ENCODE peak calls at places on chromosome 20, in six cellular contexts. F is HEK293T; B is spleen; C is NCI-H2081; M is activated T-helper 9 cell treated with anti-CD3 and anti-CD28 coated beads, Interleukin-2, amount 50 U/mL, for 16 hours; Q is H54. W is an unnamed sample.

GRCh38 chr20:19026901-19027644 is 185.4 kb upstream of the SLC24A3 start:
- DNase-seq in F (no peak), B (no peak), C (no peak), M (no peak), Q (no peak), W (no peak)

GRCh38 chr20:41078329-41078728 is 49.7 kb downstream of the TOP1 start:
- DNase-seq in F (no peak), B (no peak), C (no peak), M (no peak), Q (no peak), W (no peak)

GRCh38 chr20:34114809-34115208 is 2.8 kb upstream of the EIF2S2 start:
- DNase-seq in F (no peak), B (no peak), C (no peak), M (no peak), Q (no peak), W (no peak)

GRCh38 chr20:37406010-37406998 is 60.4 kb downstream of the SRC start:
- DNase-seq in F (peak), B (no peak), C (peak), M (peak), Q (peak), W (no peak)

GRCh38 chr20:47988601-47989116 is 203.4 kb upstream of the SULF2 start:
- DNase-seq in F (no peak), B (no peak), C (no peak), M (no peak), Q (no peak), W (no peak)

GRCh38 chr20:10508060-10508459 is 73.0 kb downstream of the SLX4IP start:
- DNase-seq in F (no peak), B (no peak), C (no peak), M (no peak), Q (peak), W (no peak)

GRCh38 chr20:60050193-60050960 is 92.2 kb downstream of the CDH26 start:
- DNase-seq in F (no peak), B (no peak), C (no peak), M (no peak), Q (no peak), W (peak)

GRCh38 chr20:47784599-47785320 is 521 bp downstream of the SULF2 start:
- DNase-seq in F (peak), B (peak), C (no peak), M (no peak), Q (no peak), W (peak)

GRCh38 chr20:18981956-18982539 is 168.5 kb downstream of the SCP2D1 start:
- DNase-seq in F (no peak), B (no peak), C (no peak), M (no peak), Q (no peak), W (no peak)

GRCh38 chr20:57654998-57655811 is 35.0 kb upstream of the ZBP1 start:
- DNase-seq in F (no peak), B (peak), C (no peak), M (no peak), Q (no peak), W (no peak)

GRCh38 chr20:53738039-53738944 is 144.7 kb upstream of the ZNF217 start:
- DNase-seq in F (peak), B (no peak), C (no peak), M (no peak), Q (peak), W (peak)

GRCh38 chr20:58652606-58653303 is 1.7 kb downstream of the STX16 start:
- DNase-seq in F (no peak), B (no peak), C (no peak), M (no peak), Q (no peak), W (no peak)

GRCh38 chr20:53972179-53972578 is 98.2 kb downstream of the BCAS1 start:
- DNase-seq in F (no peak), B (no peak), C (no peak), M (no peak), Q (no peak), W (no peak)

GRCh38 chr20:54219751-54220426 is 12.0 kb downstream of the PFDN4 start:
- DNase-seq in F (peak), B (no peak), C (peak), M (no peak), Q (no peak), W (no peak)

GRCh38 chr20:3865152-3865886 is 18.7 kb downstream of the MAVS start:
- DNase-seq in F (no peak), B (no peak), C (no peak), M (no peak), Q (no peak), W (no peak)

GRCh38 chr20:62956387-62957135 is 4.1 kb downstream of the SLC17A9 start:
- DNase-seq in F (no peak), B (peak), C (no peak), M (no peak), Q (no peak), W (no peak)

W was measured in DMS153.